ENCODE peak calls at places on chromosomes 5 and 9, in six cellular contexts. One of them, this sample, is unnamed.

GRCh38 chr9:34863426-34863825 is 94.7 kb upstream of the PHF24 start:
- DNase-seq in activated effector memory CD4-positive, alpha-beta T cell treated with Interleukin-2 at 50 U/mL for 16 hours: no peak
- DNase-seq in HS-5: no peak
- DNase-seq in esophagus muscularis mucosa: no peak
- DNase-seq in GM20000: no peak
- DNase-seq in Kasumi-1: no peak
- DNase-seq in this sample: no peak

GRCh38 chr5:98573834-98574233 is 199.6 kb upstream of the RGMB start:
- DNase-seq in HS-5: no peak
- DNase-seq in GM20000: no peak
- DNase-seq in activated effector memory CD4-positive, alpha-beta T cell treated with Interleukin-2 at 50 U/mL for 16 hours: no peak
- DNase-seq in Kasumi-1: no peak
- DNase-seq in esophagus muscularis mucosa: no peak
- DNase-seq in this sample: no peak

GRCh38 chr5:33781286-33781685 is 110.5 kb downstream of the ADAMTS12 start:
- DNase-seq in esophagus muscularis mucosa: no peak
- DNase-seq in HS-5: peak
- DNase-seq in Kasumi-1: no peak
- DNase-seq in GM20000: no peak
- DNase-seq in activated effector memory CD4-positive, alpha-beta T cell treated with Interleukin-2 at 50 U/mL for 16 hours: no peak
- DNase-seq in this sample: no peak

GRCh38 chr9:32572900-32573523 is at the start of gene NDUFB6:
- DNase-seq in Kasumi-1: peak
- DNase-seq in activated effector memory CD4-positive, alpha-beta T cell treated with Interleukin-2 at 50 U/mL for 16 hours: peak
- DNase-seq in esophagus muscularis mucosa: peak
- DNase-seq in GM20000: peak
- DNase-seq in HS-5: peak
- DNase-seq in this sample: peak

GRCh38 chr5:148776261-148776660 is 50.1 kb upstream of the ADRB2 start:
- DNase-seq in activated effector memory CD4-positive, alpha-beta T cell treated with Interleukin-2 at 50 U/mL for 16 hours: no peak
- DNase-seq in Kasumi-1: no peak
- DNase-seq in HS-5: no peak
- DNase-seq in esophagus muscularis mucosa: no peak
- DNase-seq in GM20000: no peak
- DNase-seq in this sample: no peak

GRCh38 chr5:91641730-91642350 is 258.7 kb upstream of the ARRDC3 start:
- DNase-seq in activated effector memory CD4-positive, alpha-beta T cell treated with Interleukin-2 at 50 U/mL for 16 hours: no peak
- DNase-seq in HS-5: peak
- DNase-seq in esophagus muscularis mucosa: no peak
- DNase-seq in Kasumi-1: peak
- DNase-seq in GM20000: peak
- DNase-seq in this sample: no peak

GRCh38 chr5:40043916-40044315 is 619.1 kb upstream of the DAB2 start:
- DNase-seq in esophagus muscularis mucosa: no peak
- DNase-seq in HS-5: no peak
- DNase-seq in GM20000: no peak
- DNase-seq in Kasumi-1: no peak
- DNase-seq in activated effector memory CD4-positive, alpha-beta T cell treated with Interleukin-2 at 50 U/mL for 16 hours: no peak
- DNase-seq in this sample: no peak

GRCh38 chr5:348726-349125 is 27.2 kb downstream of the AHRR start:
- DNase-seq in GM20000: no peak
- DNase-seq in Kasumi-1: no peak
- DNase-seq in activated effector memory CD4-positive, alpha-beta T cell treated with Interleukin-2 at 50 U/mL for 16 hours: no peak
- DNase-seq in esophagus muscularis mucosa: no peak
- DNase-seq in HS-5: no peak
- DNase-seq in this sample: no peak

GRCh38 chr5:83220331-83220730 is 143.0 kb downstream of the XRCC4 start:
- DNase-seq in HS-5: no peak
- DNase-seq in Kasumi-1: no peak
- DNase-seq in activated effector memory CD4-positive, alpha-beta T cell treated with Interleukin-2 at 50 U/mL for 16 hours: no peak
- DNase-seq in esophagus muscularis mucosa: no peak
- DNase-seq in GM20000: no peak
- DNase-seq in this sample: no peak

GRCh38 chr9:136482046-136482792 is 621 bp downstream of the SEC16A start:
- DNase-seq in Kasumi-1: peak
- DNase-seq in activated effector memory CD4-positive, alpha-beta T cell treated with Interleukin-2 at 50 U/mL for 16 hours: peak
- DNase-seq in HS-5: no peak
- DNase-seq in esophagus muscularis mucosa: no peak
- DNase-seq in GM20000: no peak
- DNase-seq in this sample: peak

GRCh38 chr5:35811108-35811741 is 45.5 kb upstream of the IL7R start:
- DNase-seq in HS-5: no peak
- DNase-seq in esophagus muscularis mucosa: no peak
- DNase-seq in GM20000: no peak
- DNase-seq in activated effector memory CD4-positive, alpha-beta T cell treated with Interleukin-2 at 50 U/mL for 16 hours: no peak
- DNase-seq in Kasumi-1: no peak
- DNase-seq in this sample: no peak

GRCh38 chr9:121958530-121958929 is 134.6 kb downstream of the TTLL11 start:
- DNase-seq in Kasumi-1: no peak
- DNase-seq in GM20000: no peak
- DNase-seq in HS-5: no peak
- DNase-seq in esophagus muscularis mucosa: no peak
- DNase-seq in activated effector memory CD4-positive, alpha-beta T cell treated with Interleukin-2 at 50 U/mL for 16 hours: no peak
- DNase-seq in this sample: no peak

GRCh38 chr5:173829826-173830225 is 58.3 kb upstream of the CPEB4 start:
- DNase-seq in esophagus muscularis mucosa: no peak
- DNase-seq in activated effector memory CD4-positive, alpha-beta T cell treated with Interleukin-2 at 50 U/mL for 16 hours: no peak
- DNase-seq in GM20000: no peak
- DNase-seq in HS-5: no peak
- DNase-seq in Kasumi-1: no peak
- DNase-seq in this sample: peak

GRCh38 chr9:74282526-74283253 is 214.4 kb upstream of the RORB start:
- DNase-seq in esophagus muscularis mucosa: no peak
- DNase-seq in GM20000: no peak
- DNase-seq in activated effector memory CD4-positive, alpha-beta T cell treated with Interleukin-2 at 50 U/mL for 16 hours: no peak
- DNase-seq in HS-5: no peak
- DNase-seq in Kasumi-1: no peak
- DNase-seq in this sample: no peak

GRCh38 chr5:171806976-171807823 is 21.6 kb downstream of the SMIM23 start:
- DNase-seq in GM20000: no peak
- DNase-seq in HS-5: no peak
- DNase-seq in esophagus muscularis mucosa: no peak
- DNase-seq in Kasumi-1: no peak
- DNase-seq in activated effector memory CD4-positive, alpha-beta T cell treated with Interleukin-2 at 50 U/mL for 16 hours: no peak
- DNase-seq in this sample: peak

GRCh38 chr9:15289590-15289989 is 17.4 kb downstream of the TTC39B start:
- DNase-seq in HS-5: no peak
- DNase-seq in GM20000: no peak
- DNase-seq in esophagus muscularis mucosa: no peak
- DNase-seq in Kasumi-1: no peak
- DNase-seq in activated effector memory CD4-positive, alpha-beta T cell treated with Interleukin-2 at 50 U/mL for 16 hours: no peak
- DNase-seq in this sample: no peak

GRCh38 chr5:93378073-93378472 is 202.9 kb downstream of the NR2F1-AS1 start:
- DNase-seq in esophagus muscularis mucosa: no peak
- DNase-seq in Kasumi-1: no peak
- DNase-seq in GM20000: no peak
- DNase-seq in activated effector memory CD4-positive, alpha-beta T cell treated with Interleukin-2 at 50 U/mL for 16 hours: no peak
- DNase-seq in HS-5: peak
- DNase-seq in this sample: no peak

GRCh38 chr9:86034863-86035734 is 64.3 kb downstream of the GOLM1 start:
- DNase-seq in Kasumi-1: peak
- DNase-seq in GM20000: peak
- DNase-seq in activated effector memory CD4-positive, alpha-beta T cell treated with Interleukin-2 at 50 U/mL for 16 hours: no peak
- DNase-seq in esophagus muscularis mucosa: peak
- DNase-seq in HS-5: no peak
- DNase-seq in this sample: no peak

GRCh38 chr9:124478014-124478753 is 27.9 kb downstream of the ADGRD2 start:
- DNase-seq in HS-5: no peak
- DNase-seq in GM20000: no peak
- DNase-seq in Kasumi-1: no peak
- DNase-seq in activated effector memory CD4-positive, alpha-beta T cell treated with Interleukin-2 at 50 U/mL for 16 hours: no peak
- DNase-seq in esophagus muscularis mucosa: no peak
- DNase-seq in this sample: no peak

GRCh38 chr9:135320331-135320730 is 159.3 kb upstream of the PPP1R26 start:
- DNase-seq in GM20000: no peak
- DNase-seq in activated effector memory CD4-positive, alpha-beta T cell treated with Interleukin-2 at 50 U/mL for 16 hours: no peak
- DNase-seq in esophagus muscularis mucosa: no peak
- DNase-seq in HS-5: no peak
- DNase-seq in Kasumi-1: no peak
- DNase-seq in this sample: no peak

GRCh38 chr5:135231289-135231688 is 167.7 kb downstream of the MACROH2A1 start:
- DNase-seq in Kasumi-1: no peak
- DNase-seq in GM20000: no peak
- DNase-seq in HS-5: no peak
- DNase-seq in esophagus muscularis mucosa: no peak
- DNase-seq in activated effector memory CD4-positive, alpha-beta T cell treated with Interleukin-2 at 50 U/mL for 16 hours: no peak
- DNase-seq in this sample: peak